ENCODE peak calls at places on chromosomes 13 and 19, in four cellular contexts. M, T, G and W are unnamed samples.

GRCh38 chr19:42125536-42125935 is 6.7 kb downstream of the POU2F2 start:
- DNase-seq in M (no peak), T (no peak), G (no peak), W (no peak)

GRCh38 chr13:39035799-39036198 is 2.1 kb downstream of the PROSER1 start:
- DNase-seq in M (no peak), T (no peak), G (no peak), W (no peak)

GRCh38 chr13:76884571-76885202 is 1.5 kb downstream of the KCTD12 start:
- DNase-seq in M (no peak), T (no peak), G (no peak), W (no peak)

GRCh38 chr13:24683833-24684599 is 3.8 kb downstream of the ATP12A start:
- DNase-seq in M (no peak), T (peak; percentile 39), G (no peak), W (no peak)

GRCh38 chr13:21676611-21677021 is 5.7 kb downstream of the FGF9 start:
- DNase-seq in M (no peak), T (no peak), G (no peak), W (no peak)

GRCh38 chr13:76792680-76793334 is 93.4 kb downstream of the KCTD12 start:
- DNase-seq in M (no peak), T (no peak), G (no peak), W (peak; percentile 26)

GRCh38 chr19:54209748-54210494 is 9.3 kb downstream of the RPS9 start:
- DNase-seq in M (peak; percentile 95), T (peak; percentile 94), G (peak; percentile 79), W (peak; percentile 66)

GRCh38 chr13:50129923-50130685 is 114.9 kb downstream of the KCNRG start:
- DNase-seq in M (peak; percentile 93), T (no peak), G (no peak), W (peak; percentile 27)

GRCh38 chr19:3607398-3608078 is 863 bp upstream of the TBXA2R start:
- DNase-seq in M (no peak), T (no peak), G (no peak), W (no peak)

GRCh38 chr13:95035311-95036109 is 265.7 kb downstream of the ABCC4 start:
- DNase-seq in M (no peak), T (peak; percentile 5), G (no peak), W (no peak)

GRCh38 chr13:80972857-80973478 is 632.0 kb upstream of the SPRY2 start:
- DNase-seq in M (no peak), T (no peak), G (no peak), W (no peak)

GRCh38 chr19:33872445-33873320 is 76.0 kb downstream of the KCTD15 start:
- DNase-seq in M (peak; percentile 32), T (no peak), G (no peak), W (no peak)

GRCh38 chr19:40367577-40368434 is 19.3 kb downstream of the PLD3 start:
- DNase-seq in M (no peak), T (no peak), G (no peak), W (peak; percentile 46)

GRCh38 chr13:101424381-101425155 is 8.3 kb upstream of the NALCN start:
- DNase-seq in M (no peak), T (no peak), G (no peak), W (no peak)

GRCh38 chr19:14566712-14567077 is 5.2 kb downstream of the NDUFB7 start:
- DNase-seq in M (no peak), T (no peak), G (no peak), W (no peak)

GRCh38 chr13:20398459-20398858 is 127.2 kb downstream of the CRYL1 start:
- DNase-seq in M (no peak), T (no peak), G (no peak), W (no peak)

GRCh38 chr19:39264306-39265290 is 3.6 kb upstream of the IFNL2 start:
- DNase-seq in M (peak; percentile 76), T (no peak), G (no peak), W (no peak)

GRCh38 chr19:32457540-32457939 is 52.0 kb downstream of the DPY19L3 start:
- DNase-seq in M (no peak), T (no peak), G (no peak), W (no peak)

GRCh38 chr19:4896372-4896771 is 6.3 kb downstream of the ARRDC5 start:
- DNase-seq in M (no peak), T (no peak), G (no peak), W (no peak)

GRCh38 chr19:50932690-50933083 is 20.2 kb downstream of the KLK5 start:
- DNase-seq in M (no peak), T (no peak), G (no peak), W (no peak)

GRCh38 chr13:32023096-32023495 is 8.5 kb upstream of the FRY start:
- DNase-seq in M (no peak), T (no peak), G (no peak), W (no peak)

GRCh38 chr19:12513531-12514061 is 29.0 kb upstream of the ZNF709 start:
- DNase-seq in M (no peak), T (no peak), G (no peak), W (no peak)

GRCh38 chr13:33441015-33441414 is 155.5 kb upstream of the STARD13 start:
- DNase-seq in M (no peak), T (no peak), G (no peak), W (no peak)

GRCh38 chr19:3716147-3716668 is 8.0 kb downstream of the TJP3 start:
- DNase-seq in M (no peak), T (no peak), G (no peak), W (no peak)

DNA sequence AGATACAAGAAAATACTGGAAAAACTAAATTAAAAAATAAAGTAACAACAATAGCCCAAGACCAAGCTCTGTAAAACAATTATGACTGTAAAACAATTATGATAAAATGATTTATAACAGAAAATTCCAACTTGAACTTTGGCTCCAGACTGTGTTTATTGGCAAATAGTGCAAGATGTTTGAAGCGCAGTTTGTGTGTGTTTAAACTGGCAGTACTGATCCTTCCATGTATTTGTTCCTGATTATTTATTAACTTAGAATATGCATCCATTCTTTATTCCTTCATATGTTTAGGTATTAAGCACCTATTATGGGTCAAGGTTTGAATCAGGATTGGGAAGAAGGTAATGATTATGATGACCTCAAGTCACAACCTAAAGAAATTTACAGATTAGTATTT is 37.8 kb downstream of the ZNF582 start:
- DNase-seq in M (no peak), T (no peak), G (no peak), W (no peak)
- TF ChIP-seq POLR2A in M (no peak), T (no peak), G (no peak), W (no peak)

DNA sequence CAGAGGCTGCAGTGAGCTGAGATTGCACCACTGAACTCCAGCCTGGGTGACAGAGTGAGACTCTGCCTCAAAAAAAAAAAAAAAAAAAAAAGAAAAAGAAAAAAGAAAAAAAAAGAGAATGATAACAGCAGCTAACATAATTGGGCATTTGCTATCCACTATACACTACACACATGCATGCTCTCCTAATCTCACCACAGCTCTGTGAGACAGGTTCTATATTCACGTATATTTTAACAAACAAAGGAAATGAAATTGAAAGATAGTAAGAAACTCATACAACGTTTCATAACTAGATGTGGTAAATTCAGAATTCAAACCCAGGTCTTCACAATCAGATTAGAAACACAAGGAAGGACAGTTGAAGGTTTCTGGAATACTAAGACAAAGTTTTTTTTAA is 265.7 kb downstream of the DIAPH3 start:
- DNase-seq in M (no peak), T (no peak), G (no peak), W (no peak)
- H3K4me3 ChIP-seq in M (no peak overlapping the region), T (no peak overlapping the region), G (no peak overlapping the region), W (no peak overlapping the region)

GRCh38 chr19:8004723-8005513 is 523 bp downstream of the ELAVL1 start:
- DNase-seq in M (no peak), T (no peak), G (no peak), W (no peak)

GRCh38 chr19:8004001-8004400 is 1.4 kb downstream of the ELAVL1 start:
- DNase-seq in M (no peak), T (no peak), G (no peak), W (no peak)

GRCh38 chr19:8001651-8001994 is 3.8 kb downstream of the ELAVL1 start:
- DNase-seq in M (no peak), T (no peak), G (no peak), W (no peak)

GRCh38 chr19:8001995-8002849 is 3.2 kb downstream of the ELAVL1 start:
- DNase-seq in M (peak; percentile 97), T (peak; percentile 65), G (peak; percentile 87), W (peak; percentile 79)

GRCh38 chr19:8005534-8006256 is at the start of gene ELAVL1:
- DNase-seq in M (peak; percentile 97), T (peak; percentile 86), G (peak; percentile 90), W (peak; percentile 80)
- TF ChIP-seq POLR2A in M (no peak), T (peak; percentile 32), G (peak; percentile 18), W (peak; percentile 45)

DNA sequence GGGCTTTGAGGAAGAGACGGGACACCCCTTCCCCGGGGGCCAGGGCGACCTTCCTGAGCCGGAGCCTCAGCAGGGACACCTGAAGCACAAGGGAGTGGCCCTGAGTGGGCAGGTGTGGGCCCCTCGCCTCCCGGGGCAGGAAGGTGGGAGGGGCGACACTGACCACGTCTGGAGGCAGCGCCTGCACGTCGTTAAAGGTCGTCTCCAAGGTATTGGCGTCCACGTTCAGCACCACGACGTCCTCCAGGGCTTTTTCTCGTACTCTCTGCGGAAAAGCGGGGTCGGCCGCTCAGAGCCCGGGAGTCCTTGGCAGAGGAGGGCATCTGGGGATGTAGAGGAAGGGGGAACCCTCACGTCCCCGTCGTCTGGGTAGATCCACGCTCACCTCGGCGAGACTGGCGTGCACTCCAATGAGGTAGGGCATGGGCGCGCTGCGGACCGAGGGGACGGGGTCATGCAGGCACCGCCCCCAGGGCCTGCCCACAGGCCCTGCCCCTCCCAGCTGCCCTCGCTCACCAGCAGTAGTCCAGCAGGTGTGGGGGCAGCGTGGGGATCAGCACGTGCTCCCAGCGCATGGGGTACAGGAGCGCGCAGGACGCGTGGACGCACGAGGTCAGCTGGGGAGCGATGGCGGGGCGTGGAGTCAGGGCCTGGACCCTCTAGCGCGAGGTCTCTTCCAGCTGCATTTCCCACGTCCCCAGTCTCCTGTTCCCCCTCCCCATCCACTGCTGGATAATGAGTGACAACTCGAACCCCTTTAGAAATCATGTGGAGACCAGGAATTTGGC is 6.1 kb downstream of the DENND1C start:
- DNase-seq in M (no peak), T (no peak), G (no peak), W (no peak)
- H3K4me3 ChIP-seq in M (no peak overlapping the region), T (no peak overlapping the region), G (peak overlapping the region; percentile 31), W (no peak overlapping the region)